ENCODE peak calls at places on chromosome 5, in four cellular contexts. P, M, Q and S are unnamed samples.

GRCh38 chr5:101517795-101518194 is 614.7 kb upstream of the ST8SIA4 start:
- DNase-seq in Q (no peak), P (no peak), M (no peak), S (no peak)

GRCh38 chr5:138545919-138546562 is 3.0 kb upstream of the ETF1 start:
- DNase-seq in M (no peak), P (no peak), Q (no peak), S (peak; percentile 27)

GRCh38 chr5:159156839-159157238 is 52.5 kb downstream of the RNF145 start:
- DNase-seq in Q (no peak), M (peak; percentile 20), P (no peak), S (peak; percentile 76)

GRCh38 chr5:78518365-78519197 is 130.0 kb downstream of the LHFPL2 start:
- DNase-seq in Q (peak; percentile 46), M (no peak), P (no peak), S (peak; percentile 93)

GRCh38 chr5:146894763-146895521 is 16.4 kb upstream of the PPP2R2B start:
- DNase-seq in Q (no peak), M (no peak), P (no peak), S (no peak)

GRCh38 chr5:67992919-67993318 is 222.6 kb upstream of the PIK3R1 start:
- DNase-seq in Q (no peak), M (no peak), P (no peak), S (no peak)

GRCh38 chr5:25028994-25029393 is 384.2 kb upstream of the CDH10 start:
- DNase-seq in M (no peak), P (peak; percentile 38), Q (no peak), S (no peak)

GRCh38 chr5:82419559-82420332 is 141.6 kb upstream of the RPS23 start:
- DNase-seq in P (no peak), M (no peak), Q (no peak), S (peak; percentile 47)

GRCh38 chr5:14240366-14240765 is 97.2 kb downstream of the TRIO start:
- DNase-seq in Q (no peak), P (no peak), M (no peak), S (no peak)

GRCh38 chr5:50463726-50464125 is 22.6 kb upstream of the EMB start:
- DNase-seq in P (no peak), M (no peak), Q (no peak), S (no peak)

GRCh38 chr5:109155625-109156024 is 254.1 kb downstream of the PJA2 start:
- DNase-seq in M (no peak), P (no peak), Q (no peak), S (no peak)

GRCh38 chr5:980001-980588 is 28.5 kb upstream of the NKD2 start:
- DNase-seq in Q (no peak), P (no peak), M (no peak), S (no peak)

GRCh38 chr5:157994906-157995519 is 136.1 kb upstream of the CLINT1 start:
- DNase-seq in Q (peak; percentile 79), M (peak; percentile 2), P (peak; percentile 60), S (peak; percentile 70)

GRCh38 chr5:34762321-34762871 is 76.6 kb upstream of the TTC23L start:
- DNase-seq in P (no peak), M (no peak), Q (no peak), S (no peak)

GRCh38 chr5:37437716-37438115 is 58.6 kb downstream of the WDR70 start:
- DNase-seq in M (no peak), P (no peak), Q (no peak), S (no peak)

GRCh38 chr5:106303911-106304310 is 1366.8 kb downstream of the EFNA5 start:
- DNase-seq in P (no peak), M (no peak), Q (no peak), S (no peak)

GRCh38 chr5:132176543-132176945 is 51.1 kb downstream of the P4HA2 start:
- DNase-seq in M (no peak), Q (no peak), P (no peak), S (no peak)

GRCh38 chr5:142175039-142175438 is 66.5 kb downstream of the NDFIP1 start:
- DNase-seq in M (no peak), Q (no peak), P (no peak), S (no peak)

GRCh38 chr5:86666981-86667380 is 49.2 kb downstream of the COX7C start:
- DNase-seq in M (no peak), Q (no peak), P (no peak), S (no peak)

GRCh38 chr5:62309107-62309506 is 3.1 kb downstream of the KIF2A start:
- DNase-seq in M (no peak), P (no peak), Q (no peak), S (no peak)

GRCh38 chr5:173291722-173292658 is 36.2 kb downstream of the STC2 start:
- DNase-seq in Q (no peak), P (no peak), M (no peak), S (no peak)

GRCh38 chr5:163473613-163474243 is 13.3 kb downstream of the HMMR start:
- DNase-seq in Q (no peak), P (no peak), M (no peak), S (peak; percentile 38)

GRCh38 chr5:126829098-126829497 is 52.2 kb downstream of the LMNB1 start:
- DNase-seq in M (no peak), P (no peak), Q (no peak), S (no peak)

GRCh38 chr5:1936413-1936812 is 53.7 kb upstream of the IRX4 start:
- DNase-seq in M (no peak), Q (no peak), P (no peak), S (peak; percentile 79)

GRCh38 chr5:74954919-74955318 is 88.7 kb upstream of the FAM169A start:
- DNase-seq in Q (no peak), M (no peak), P (no peak), S (peak; percentile 64)